ENCODE peak calls at places on chromosomes 16 and 17, in ten cellular contexts. I is stimulated activated naive B cell treated with anti-CD40 and anti-IgM and Interleukin-4, amounts not matched to agents 10 μg/mL and 1 μg/mL and 100 μg/mL, for 72 hours; L is GM19239; D is NCI-H2081; H is adipocyte; J is activated naive CD8-positive, alpha-beta T cell treated with anti-CD3 and anti-CD28 coated beads for 36 hours; B is central memory CD4-positive, alpha-beta T cell; W is activated B cell treated with CpG ODN at 0.5 μM for 24 hours; G is SK-N-SH; Z is SJSA1. S is an unnamed sample.

GRCh38 chr16:85956426-85956825 is 57.5 kb downstream of the IRF8 start:
- DNase-seq in D (no peak), L (no peak), B (no peak), H (no peak), W (no peak), J (no peak), I (no peak), G (no peak), Z (no peak), S (no peak)

GRCh38 chr16:80932725-80933124 is 74.0 kb downstream of the CMC2 start:
- DNase-seq in W (no peak), L (no peak), B (no peak), J (no peak), Z (no peak), G (peak), H (peak), I (no peak), D (no peak), S (no peak)

GRCh38 chr17:81422776-81423697 is 27.8 kb downstream of the BAHCC1 start:
- DNase-seq in G (peak), D (no peak), J (no peak), H (peak), Z (peak), L (no peak), W (no peak), I (no peak), B (no peak), S (no peak)

GRCh38 chr17:61443475-61443882 is 8.7 kb upstream of the TBX4 start:
- DNase-seq in B (no peak), D (no peak), Z (no peak), W (no peak), I (no peak), J (no peak), H (no peak), L (no peak), G (peak), S (no peak)

GRCh38 chr16:28609631-28610594 is at the start of gene SULT1A1:
- DNase-seq in J (no peak), G (peak), D (no peak), Z (no peak), L (no peak), W (no peak), H (no peak), B (no peak), I (no peak), S (no peak)

GRCh38 chr17:82970067-82970466 is 109.3 kb upstream of the METRNL start:
- DNase-seq in H (no peak), J (no peak), B (no peak), G (no peak), D (no peak), W (no peak), Z (no peak), L (no peak), I (no peak), S (no peak)

GRCh38 chr16:67326472-67327309 is at the start of the genes KCTD19 and LRRC36:
- DNase-seq in W (peak), H (peak), L (peak), Z (no peak), G (peak), I (peak), B (peak), J (peak), D (peak), S (peak)

GRCh38 chr17:59371426-59372099 is 40.1 kb downstream of the YPEL2 start:
- DNase-seq in J (no peak), W (no peak), I (no peak), H (peak), D (no peak), Z (no peak), B (no peak), L (no peak), G (no peak), S (no peak)

GRCh38 chr16:85094812-85095211 is 17.5 kb downstream of the CIBAR2 start:
- DNase-seq in H (no peak), B (no peak), G (peak), W (no peak), D (no peak), I (no peak), J (no peak), Z (no peak), L (no peak), S (no peak)

GRCh38 chr16:24851700-24852099 is 5.9 kb downstream of the SLC5A11 start:
- DNase-seq in L (no peak), D (no peak), J (no peak), G (no peak), H (no peak), I (no peak), W (no peak), Z (no peak), B (no peak), S (no peak)

GRCh38 chr16:76118344-76118743 is 158.9 kb upstream of the CNTNAP4 start:
- DNase-seq in I (no peak), B (no peak), G (no peak), J (no peak), W (no peak), D (no peak), Z (no peak), L (no peak), H (no peak), S (no peak)

GRCh38 chr16:27906883-27907282 is 156.6 kb downstream of the GSG1L start:
- DNase-seq in W (no peak), B (no peak), L (no peak), G (peak), I (no peak), H (no peak), J (no peak), D (no peak), Z (no peak), S (no peak)

GRCh38 chr17:76243826-76244679 is 3.8 kb upstream of the RNF157 start:
- DNase-seq in L (no peak), B (no peak), Z (no peak), I (no peak), W (no peak), D (no peak), J (no peak), H (no peak), G (no peak), S (no peak)

GRCh38 chr16:86285421-86285820 is 224.9 kb upstream of the FOXF1 start:
- DNase-seq in B (no peak), J (no peak), L (no peak), W (no peak), H (no peak), G (no peak), Z (no peak), I (no peak), D (no peak), S (no peak)

GRCh38 chr16:83356266-83356665 is 451.5 kb upstream of the HSBP1 start:
- DNase-seq in Z (peak), L (peak), G (peak), B (no peak), W (no peak), J (no peak), D (peak), H (peak), I (peak), S (no peak)

GRCh38 chr17:9381068-9381467 is 194.6 kb downstream of the STX8 start:
- DNase-seq in W (no peak), H (peak), J (no peak), L (no peak), Z (no peak), D (no peak), I (no peak), B (no peak), G (no peak), S (no peak)

GRCh38 chr16:73915939-73916451 is 380.6 kb upstream of the PSMD7 start:
- DNase-seq in G (no peak), W (no peak), I (no peak), D (no peak), B (no peak), Z (no peak), L (no peak), J (no peak), H (no peak), S (no peak)

GRCh38 chr17:45904886-45905285 is 10.5 kb downstream of the MAPT start:
- DNase-seq in G (no peak), W (no peak), B (no peak), D (no peak), Z (no peak), H (no peak), L (no peak), I (no peak), J (no peak), S (no peak)

GRCh38 chr16:82197540-82198240 is 27.7 kb upstream of the MPHOSPH6 start:
- DNase-seq in B (no peak), L (no peak), I (no peak), D (no peak), Z (no peak), W (no peak), G (no peak), H (no peak), J (no peak), S (no peak)

GRCh38 chr16:70770968-70771552 is 29.9 kb downstream of the VAC14 start:
- DNase-seq in H (peak), I (peak), J (peak), W (peak), L (peak), B (peak), G (peak), Z (peak), D (no peak), S (peak)

GRCh38 chr16:64159986-64160385 is 961.9 kb downstream of the CDH11 start:
- DNase-seq in I (no peak), Z (no peak), L (no peak), D (no peak), G (no peak), W (no peak), H (no peak), J (no peak), B (no peak), S (no peak)

GRCh38 chr16:50626868-50627267 is 54.2 kb downstream of the SNX20 start:
- DNase-seq in H (no peak), L (no peak), G (no peak), I (no peak), J (no peak), W (no peak), B (no peak), Z (no peak), D (no peak), S (peak)

GRCh38 chr16:28549301-28549899 is 4.3 kb upstream of the SGF29 start:
- DNase-seq in D (no peak), B (peak), G (peak), L (no peak), I (no peak), Z (no peak), W (no peak), J (no peak), H (peak), S (peak)

GRCh38 chr17:51362818-51363598 is 102.7 kb downstream of the UTP18 start:
- DNase-seq in Z (no peak), I (no peak), G (no peak), H (no peak), B (no peak), W (no peak), D (no peak), J (no peak), L (no peak), S (no peak)

GRCh38 chr17:64506201-64506575 is at the start of gene DDX5:
- DNase-seq in I (peak), B (peak), J (peak), G (peak), L (peak), Z (peak), D (peak), W (peak), H (peak), S (peak)

GRCh38 chr16:82504811-82505210 is 122.0 kb upstream of the CDH13 start:
- DNase-seq in H (no peak), B (no peak), D (no peak), G (no peak), I (no peak), L (no peak), W (no peak), J (no peak), Z (no peak), S (no peak)

GRCh38 chr17:40402668-40403067 is 15.0 kb downstream of the TOP2A start:
- DNase-seq in G (no peak), J (no peak), I (no peak), L (no peak), B (no peak), H (no peak), Z (no peak), W (no peak), D (no peak), S (no peak)

GRCh38 chr17:31525801-31526549 is 134.5 kb downstream of the RAB11FIP4 start:
- DNase-seq in G (peak), D (no peak), J (no peak), Z (no peak), L (no peak), W (no peak), B (no peak), H (no peak), I (no peak), S (no peak)

GRCh38 chr17:64005734-64006167 is 7.6 kb downstream of the PRR29 start:
- DNase-seq in L (no peak), W (no peak), H (no peak), Z (no peak), D (peak), B (no peak), G (peak), J (no peak), I (no peak), S (no peak)

S was measured in naive thymus-derived CD4-positive, alpha-beta T cell.